ENCODE peak calls at places on chromosomes 16 and 17, in six cellular contexts. J is colonic mucosa, D is Peyer's patch, P is HCT116, I is vagina, W is tibial nerve. N is an unnamed sample.
A peak's percentile ranks its signal among the peaks of the same experiment; 100 is the strongest.

GRCh38 chr17:58344047-58344790 is 7.8 kb downstream of the SUPT4H1 start:
- DNase-seq in W (no peak), J (no peak), P (no peak), D (peak; percentile 47), I (no peak), N (peak; percentile 49)

GRCh38 chr16:1007284-1007850 is 25.8 kb downstream of the SOX8 start:
- DNase-seq in I (no peak), W (no peak), J (no peak), P (no peak), D (no peak), N (no peak)

GRCh38 chr17:266701-267656 is 85.5 kb upstream of the DOC2B start:
- DNase-seq in I (no peak), D (peak; percentile 41), J (peak; percentile 14), P (no peak), W (no peak), N (no peak)

GRCh38 chr16:75208861-75209505 is 2.0 kb upstream of the CTRB2 start:
- DNase-seq in J (no peak), P (no peak), W (no peak), D (no peak), I (no peak), N (no peak)

GRCh38 chr17:48611213-48611612 is 396 bp upstream of the HOXB7 start:
- DNase-seq in P (no peak), W (no peak), I (no peak), J (no peak), D (no peak), N (no peak)

GRCh38 chr16:27402964-27403600 is 1.1 kb downstream of the IL21R start:
- DNase-seq in D (no peak), W (no peak), I (no peak), P (no peak), J (no peak), N (no peak)

GRCh38 chr16:22232277-22233049 is 26.4 kb downstream of the EEF2K start:
- DNase-seq in J (peak; percentile 98), I (no peak), D (peak; percentile 93), W (no peak), P (peak; percentile 92), N (no peak)

GRCh38 chr17:1820518-1821252 is 9.0 kb downstream of the SMYD4 start:
- DNase-seq in D (no peak), I (no peak), J (no peak), W (no peak), P (no peak), N (no peak)

GRCh38 chr17:80501739-80502577 is 25.6 kb upstream of the NPTX1 start:
- DNase-seq in I (no peak), P (no peak), W (no peak), D (no peak), J (no peak), N (no peak)

DNA sequence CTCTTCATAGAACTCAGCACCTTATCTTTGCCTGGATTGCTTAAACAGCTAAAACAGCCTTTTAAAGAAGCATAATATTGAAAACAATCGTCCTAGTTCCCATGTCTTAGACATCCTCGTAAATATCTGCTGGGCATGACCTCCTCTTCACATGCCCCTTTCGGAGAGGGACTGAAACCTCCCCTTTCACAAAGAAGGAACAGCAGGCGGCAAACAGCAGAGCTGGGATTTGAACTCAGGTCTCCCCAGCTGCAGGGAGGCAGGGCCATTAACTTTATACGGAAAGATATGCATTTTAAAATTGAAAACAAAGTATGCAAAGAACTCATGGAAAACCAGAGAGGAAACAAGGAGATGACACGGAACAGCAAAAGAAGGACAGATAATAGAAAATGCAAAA is 249.9 kb downstream of the FOXL1 start:
- DNase-seq in J (no peak), P (no peak), D (no peak), W (no peak), I (no peak), N (no peak)
- TF ChIP-seq CTCF in J (no peak), P (no peak), D (no peak), W (no peak), I (no peak), N (no peak)

GRCh38 chr16:51164167-51164566 is 13.1 kb upstream of the SALL1 start:
- DNase-seq in I (no peak), W (no peak), D (no peak), P (no peak), J (no peak), N (no peak)

GRCh38 chr16:51163366-51163765 is 12.3 kb upstream of the SALL1 start:
- DNase-seq in P (no peak), D (no peak), I (no peak), W (no peak), J (no peak), N (no peak)

GRCh38 chr16:51166116-51166515 is 15.0 kb upstream of the SALL1 start:
- DNase-seq in I (no peak), J (no peak), W (no peak), D (no peak), P (no peak), N (no peak)

GRCh38 chr16:51165043-51165442 is 14.0 kb upstream of the SALL1 start:
- DNase-seq in P (no peak), W (no peak), J (no peak), I (no peak), D (no peak), N (no peak)

GRCh38 chr16:51164574-51164973 is 13.5 kb upstream of the SALL1 start:
- DNase-seq in W (no peak), J (no peak), P (no peak), I (no peak), D (no peak), N (no peak)
- H3K4me1 ChIP-seq in W (no peaks in the 10 kb centered on the region), J (no peaks in the 10 kb centered on the region), P (no peaks in the 10 kb centered on the region), I (peaks cover 17% of the 10 kb centered on the region), D (no peaks in the 10 kb centered on the region), N (no peaks in the 10 kb centered on the region)

DNA sequence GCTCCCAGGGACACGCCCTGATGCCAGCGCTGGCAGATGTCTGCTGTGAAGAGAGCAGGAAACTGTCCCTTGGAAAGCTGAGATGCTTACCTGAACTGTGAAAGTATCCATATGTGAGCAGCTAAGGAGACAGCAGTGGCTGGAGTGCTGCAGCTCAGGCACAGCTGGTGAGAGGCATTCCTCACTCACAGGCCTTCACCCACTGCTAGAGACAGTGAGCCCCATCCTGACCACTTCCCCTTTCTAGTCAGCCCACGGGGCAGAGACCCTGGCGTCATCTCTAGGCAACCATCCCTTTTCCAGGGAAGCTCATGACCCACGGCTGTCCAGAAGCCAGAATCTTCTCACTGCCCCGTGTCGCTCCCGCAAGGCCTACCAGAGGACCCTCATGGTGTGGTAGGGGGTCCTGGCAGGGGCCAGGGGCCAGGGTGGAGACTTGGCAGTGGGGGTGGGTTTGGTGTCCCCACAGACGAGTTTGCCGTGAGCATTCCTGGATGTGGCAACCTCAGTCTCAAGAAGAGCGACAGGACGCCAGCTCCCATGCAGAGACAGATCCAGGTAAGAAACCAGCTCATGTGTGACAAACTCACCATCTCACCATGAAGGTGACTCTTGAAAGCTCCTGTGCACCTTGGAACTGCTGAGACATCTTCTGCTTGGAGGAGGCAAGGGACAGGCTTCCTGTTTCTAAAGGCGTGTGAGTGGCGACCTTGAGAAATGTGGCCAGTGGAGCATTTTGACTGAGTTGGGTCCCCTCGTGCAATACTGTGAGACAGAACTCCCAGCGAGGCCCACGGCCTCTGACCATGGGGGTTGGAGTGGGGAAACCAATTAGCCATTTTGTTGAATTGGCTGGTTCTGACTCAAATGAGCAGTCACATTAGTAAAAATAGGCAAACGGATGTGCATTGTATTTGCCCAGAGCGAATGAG is at the start of gene SCIMP:
- DNase-seq in W (peak; percentile 21), J (peak; percentile 25), I (no peak), D (no peak), P (no peak), N (no peak)
- H3K4me3 ChIP-seq in W (peak within 1 kb of the TSS; percentile 36), J (no peak within 1 kb of the TSS), I (no peak within 1 kb of the TSS), D (peak within 1 kb of the TSS; percentile 23), P (no peak within 1 kb of the TSS), N (no peak within 1 kb of the TSS)

GRCh38 chr16:23922406-23922805 is 86.6 kb downstream of the PRKCB start:
- DNase-seq in D (no peak), P (no peak), I (no peak), W (no peak), J (no peak), N (no peak)
- TF ChIP-seq CTCF in D (no peak), P (no peak), I (no peak), W (no peak), J (no peak), N (no peak)

GRCh38 chr17:40307691-40308289 is 1.2 kb upstream of the RARA start:
- DNase-seq in D (no peak), J (peak; percentile 39), P (no peak), W (no peak), I (no peak), N (no peak)
- H3K4me1 ChIP-seq in D (peaks cover 23% of the 10 kb centered on the region), J (peaks cover 25% of the 10 kb centered on the region), P (peaks cover 67% of the 10 kb centered on the region), W (no peaks in the 10 kb centered on the region), I (peaks cover 92% of the 10 kb centered on the region), N (peaks cover 72% of the 10 kb centered on the region)

DNA sequence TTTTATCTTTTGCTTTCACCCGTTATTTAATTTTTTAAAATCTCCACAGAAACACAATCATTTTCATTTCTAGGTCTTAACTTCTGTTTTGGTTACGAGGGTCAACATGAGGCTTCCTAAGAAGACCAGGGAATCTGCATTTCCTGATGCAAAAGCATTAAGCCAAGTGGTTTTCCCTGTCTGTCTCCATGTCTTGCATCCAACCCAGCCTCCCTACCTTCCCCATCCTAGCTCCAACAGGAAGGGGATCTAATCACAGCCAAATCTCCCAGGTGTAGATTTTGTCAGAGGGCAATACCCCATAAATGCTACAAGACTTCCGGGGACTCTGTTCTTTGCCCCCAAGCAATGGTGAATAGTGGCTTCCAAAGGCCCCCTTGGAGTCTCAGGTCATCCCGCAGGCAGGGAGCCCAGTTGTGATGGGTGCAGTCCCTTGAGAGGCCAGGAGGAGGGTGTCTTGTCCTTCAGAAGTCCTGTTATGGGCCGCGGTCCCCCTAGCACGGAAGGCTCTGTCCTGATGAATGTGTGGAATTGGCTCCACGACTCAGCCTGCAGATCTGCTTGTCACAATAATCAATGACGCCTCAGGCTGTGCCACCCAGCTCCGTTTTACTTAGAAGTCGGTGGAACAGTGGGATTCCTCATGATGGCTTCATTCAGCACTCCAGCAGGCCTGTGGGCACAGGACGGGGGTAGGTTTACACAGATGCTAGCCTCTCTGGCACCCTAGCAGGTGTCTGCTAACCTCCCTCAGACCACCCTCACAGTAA is 141.1 kb downstream of the RGS9 start:
- DNase-seq in J (peak; percentile 80), I (no peak), W (no peak), D (peak; percentile 76), P (peak; percentile 57), N (no peak)
- H3K4me3 ChIP-seq in J (no peak overlapping the region), I (no peak overlapping the region), W (no peak overlapping the region), D (no peak overlapping the region), P (no peak overlapping the region), N (peak overlapping the region; percentile 21)

DNA sequence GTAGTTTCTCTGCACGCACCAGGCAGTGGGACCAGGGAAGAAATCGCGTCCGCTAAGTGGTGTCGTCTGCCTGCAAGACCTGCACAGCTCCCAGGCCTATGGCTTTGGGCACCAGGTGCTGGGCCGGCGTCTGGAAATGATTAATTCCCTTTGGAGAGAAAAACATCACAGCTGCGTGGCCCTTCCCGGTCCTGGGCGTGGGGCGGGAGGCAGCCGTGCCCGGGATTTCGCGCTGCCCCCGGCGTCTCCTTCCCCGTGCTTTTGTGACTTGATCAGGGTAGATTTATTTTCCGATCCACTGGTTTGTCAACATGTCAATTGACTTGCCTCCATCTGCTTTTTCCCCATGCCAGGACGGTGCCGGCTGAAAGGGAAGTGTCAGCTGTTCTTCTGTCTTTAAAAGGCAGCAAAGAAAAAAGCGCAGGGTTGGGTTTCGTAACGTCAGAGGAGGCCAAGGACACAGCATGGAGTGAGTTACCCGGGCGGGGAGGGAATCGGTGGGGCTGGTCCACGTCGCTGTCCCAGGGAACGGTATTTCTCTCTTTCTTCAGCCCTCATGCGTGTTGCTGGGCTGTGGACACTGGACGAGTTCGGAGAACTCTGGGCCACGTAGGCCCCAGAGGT is 188.2 kb upstream of the ZNF469 start:
- DNase-seq in D (no peak), I (no peak), P (no peak), W (no peak), J (peak; percentile 27), N (no peak)
- TF ChIP-seq CTCF in D (no peak), I (no peak), P (no peak), W (no peak), J (peak; percentile 0), N (no peak)

GRCh38 chr16:57997528-57998265 is 2.8 kb downstream of the ZNF319 start:
- DNase-seq in P (no peak), I (no peak), W (no peak), J (no peak), D (no peak), N (no peak)
- H3K4me1 ChIP-seq in P (peaks cover 41% of the 10 kb centered on the region), I (peaks cover 46% of the 10 kb centered on the region), W (no peaks in the 10 kb centered on the region), J (no peaks in the 10 kb centered on the region), D (peaks cover 7% of the 10 kb centered on the region), N (peaks cover 71% of the 10 kb centered on the region)

N was measured in esophagus squamous epithelium.